ENCODE peak calls at places on chromosomes 1 and 21, in six cellular contexts. One of them, this sample, is unnamed.
A peak's percentile ranks its signal among the peaks of the same experiment; 100 is the strongest.

GRCh38 chr1:40389871-40390560 is 16.5 kb downstream of the SMAP2 start:
- DNase-seq in HT1080: no peak
- DNase-seq in testis: no peak
- DNase-seq in H54: no peak
- DNase-seq in substantia nigra: no peak
- DNase-seq in HL-60: peak; percentile 56
- DNase-seq in this sample: no peak

GRCh38 chr1:38584408-38585037 is 275.0 kb downstream of the RRAGC start:
- DNase-seq in testis: no peak
- DNase-seq in substantia nigra: no peak
- DNase-seq in HL-60: no peak
- DNase-seq in HT1080: no peak
- DNase-seq in H54: no peak
- DNase-seq in this sample: peak; percentile 68

GRCh38 chr1:21872445-21873079 is 60.5 kb downstream of the LDLRAD2 start:
- DNase-seq in H54: no peak
- DNase-seq in testis: no peak
- DNase-seq in HL-60: no peak
- DNase-seq in substantia nigra: no peak
- DNase-seq in HT1080: no peak
- DNase-seq in this sample: no peak

GRCh38 chr1:19606817-19607706 is 37.0 kb upstream of the NBL1 start:
- DNase-seq in H54: no peak
- DNase-seq in HL-60: no peak
- DNase-seq in testis: no peak
- DNase-seq in substantia nigra: no peak
- DNase-seq in HT1080: no peak
- DNase-seq in this sample: no peak

GRCh38 chr21:37259426-37259825 is 7.7 kb downstream of the VPS26C start:
- DNase-seq in HT1080: no peak
- DNase-seq in substantia nigra: no peak
- DNase-seq in testis: no peak
- DNase-seq in H54: no peak
- DNase-seq in HL-60: no peak
- DNase-seq in this sample: no peak

GRCh38 chr1:175129997-175130648 is 62.5 kb downstream of the KIAA0040 start:
- DNase-seq in HT1080: peak; percentile 11
- DNase-seq in testis: no peak
- DNase-seq in HL-60: no peak
- DNase-seq in H54: no peak
- DNase-seq in substantia nigra: no peak
- DNase-seq in this sample: no peak

GRCh38 chr1:115712911-115713609 is 55.5 kb downstream of the CASQ2 start:
- DNase-seq in substantia nigra: no peak
- DNase-seq in testis: no peak
- DNase-seq in HL-60: no peak
- DNase-seq in HT1080: no peak
- DNase-seq in H54: no peak
- DNase-seq in this sample: no peak

GRCh38 chr1:168365719-168366474 is 85.2 kb downstream of the TBX19 start:
- DNase-seq in H54: no peak
- DNase-seq in substantia nigra: no peak
- DNase-seq in HT1080: no peak
- DNase-seq in testis: no peak
- DNase-seq in HL-60: no peak
- DNase-seq in this sample: no peak

GRCh38 chr1:3431266-3431665 is 23.2 kb upstream of the ARHGEF16 start:
- DNase-seq in testis: no peak
- DNase-seq in HT1080: no peak
- DNase-seq in H54: no peak
- DNase-seq in HL-60: no peak
- DNase-seq in substantia nigra: no peak
- DNase-seq in this sample: no peak

GRCh38 chr1:19770436-19771190 is 29.1 kb downstream of the TMCO4 start:
- DNase-seq in substantia nigra: no peak
- DNase-seq in HT1080: no peak
- DNase-seq in HL-60: no peak
- DNase-seq in H54: no peak
- DNase-seq in testis: no peak
- DNase-seq in this sample: no peak

GRCh38 chr21:43194303-43195130 is 25.7 kb downstream of the CRYAA start:
- DNase-seq in H54: no peak
- DNase-seq in HL-60: no peak
- DNase-seq in testis: peak; percentile 12
- DNase-seq in substantia nigra: no peak
- DNase-seq in HT1080: no peak
- DNase-seq in this sample: peak; percentile 53

GRCh38 chr21:28257276-28257675 is 735.4 kb downstream of the LTN1 start:
- DNase-seq in testis: no peak
- DNase-seq in substantia nigra: no peak
- DNase-seq in HT1080: no peak
- DNase-seq in H54: no peak
- DNase-seq in HL-60: no peak
- DNase-seq in this sample: no peak

GRCh38 chr1:37474697-37475379 is 458 bp downstream of the ZC3H12A start:
- DNase-seq in testis: no peak
- DNase-seq in H54: no peak
- DNase-seq in HT1080: peak; percentile 51
- DNase-seq in HL-60: no peak
- DNase-seq in substantia nigra: no peak
- DNase-seq in this sample: peak; percentile 88

GRCh38 chr1:225998560-225999226 is 450 bp downstream of the SDE2 start:
- DNase-seq in H54: no peak
- DNase-seq in HL-60: no peak
- DNase-seq in substantia nigra: no peak
- DNase-seq in testis: no peak
- DNase-seq in HT1080: no peak
- DNase-seq in this sample: no peak

GRCh38 chr21:38953516-38953915 is 147.8 kb downstream of the ETS2 start:
- DNase-seq in HT1080: no peak
- DNase-seq in substantia nigra: no peak
- DNase-seq in H54: no peak
- DNase-seq in HL-60: no peak
- DNase-seq in testis: no peak
- DNase-seq in this sample: no peak

GRCh38 chr21:44670642-44671432 is 4.1 kb upstream of the KRTAP12-2 start:
- DNase-seq in substantia nigra: no peak
- DNase-seq in HT1080: no peak
- DNase-seq in HL-60: no peak
- DNase-seq in testis: no peak
- DNase-seq in H54: no peak
- DNase-seq in this sample: no peak

GRCh38 chr1:34759472-34760357 is at the start of gene GJB4:
- DNase-seq in substantia nigra: no peak
- DNase-seq in H54: no peak
- DNase-seq in HL-60: no peak
- DNase-seq in testis: no peak
- DNase-seq in HT1080: no peak
- DNase-seq in this sample: no peak

GRCh38 chr1:213564215-213564659 is 423.5 kb upstream of the PROX1 start:
- DNase-seq in substantia nigra: no peak
- DNase-seq in HT1080: peak; percentile 27
- DNase-seq in testis: peak; percentile 22
- DNase-seq in HL-60: peak; percentile 33
- DNase-seq in H54: no peak
- DNase-seq in this sample: no peak

GRCh38 chr1:202710070-202711025 is at the start of gene SYT2:
- DNase-seq in testis: peak; percentile 81
- DNase-seq in H54: no peak
- DNase-seq in HL-60: no peak
- DNase-seq in HT1080: no peak
- DNase-seq in substantia nigra: no peak
- DNase-seq in this sample: peak; percentile 83

GRCh38 chr1:30818568-30819243 is 61.1 kb upstream of the LAPTM5 start:
- DNase-seq in substantia nigra: no peak
- DNase-seq in testis: no peak
- DNase-seq in HL-60: no peak
- DNase-seq in HT1080: no peak
- DNase-seq in H54: no peak
- DNase-seq in this sample: no peak

GRCh38 chr1:22826630-22827580 is 116.3 kb downstream of the EPHB2 start:
- DNase-seq in testis: peak; percentile 46
- DNase-seq in H54: no peak
- DNase-seq in HL-60: no peak
- DNase-seq in substantia nigra: no peak
- DNase-seq in HT1080: no peak
- DNase-seq in this sample: no peak

This sample was measured in mesenteric fat pad.